ENCODE peak calls at places on chromosomes 13 and 19, in eight cellular contexts. One of them, this sample, is unnamed.

GRCh38 chr13:41708648-41709175 is 251.4 kb downstream of the RGCC start:
- DNase-seq in HT-29: no peak
- DNase-seq in A172: no peak
- DNase-seq in activated T-helper 9 cell treated with anti-CD3 and anti-CD28 coated beads, Interleukin-2, amount 50 U/mL, for 16 hours: no peak
- DNase-seq in Kasumi-1: no peak
- DNase-seq in T-helper 17 cell: no peak
- DNase-seq in stimulated activated CD4-positive, alpha-beta T cell treated with anti-CD3 and anti-CD28 coated beads, Interleukin-12 subunit alpha, Interleukin-12 subunit beta, amount 100 ng/mL, for 4 hours: no peak
- DNase-seq in M059J: no peak
- DNase-seq in this sample: no peak

GRCh38 chr13:26022538-26023292 is 29.1 kb downstream of the SHISA2 start:
- DNase-seq in stimulated activated CD4-positive, alpha-beta T cell treated with anti-CD3 and anti-CD28 coated beads, Interleukin-12 subunit alpha, Interleukin-12 subunit beta, amount 100 ng/mL, for 4 hours: no peak
- DNase-seq in activated T-helper 9 cell treated with anti-CD3 and anti-CD28 coated beads, Interleukin-2, amount 50 U/mL, for 16 hours: no peak
- DNase-seq in HT-29: peak; percentile 30
- DNase-seq in A172: peak; percentile 89
- DNase-seq in T-helper 17 cell: no peak
- DNase-seq in Kasumi-1: no peak
- DNase-seq in M059J: peak; percentile 96
- DNase-seq in this sample: no peak

GRCh38 chr13:21058361-21058760 is 3.0 kb downstream of the LATS2 start:
- DNase-seq in activated T-helper 9 cell treated with anti-CD3 and anti-CD28 coated beads, Interleukin-2, amount 50 U/mL, for 16 hours: no peak
- DNase-seq in M059J: no peak
- DNase-seq in HT-29: peak; percentile 65
- DNase-seq in A172: no peak
- DNase-seq in Kasumi-1: no peak
- DNase-seq in stimulated activated CD4-positive, alpha-beta T cell treated with anti-CD3 and anti-CD28 coated beads, Interleukin-12 subunit alpha, Interleukin-12 subunit beta, amount 100 ng/mL, for 4 hours: no peak
- DNase-seq in T-helper 17 cell: no peak
- DNase-seq in this sample: no peak

GRCh38 chr13:22198001-22198400 is 527.1 kb downstream of the FGF9 start:
- DNase-seq in A172: no peak
- DNase-seq in activated T-helper 9 cell treated with anti-CD3 and anti-CD28 coated beads, Interleukin-2, amount 50 U/mL, for 16 hours: no peak
- DNase-seq in HT-29: no peak
- DNase-seq in Kasumi-1: no peak
- DNase-seq in T-helper 17 cell: no peak
- DNase-seq in stimulated activated CD4-positive, alpha-beta T cell treated with anti-CD3 and anti-CD28 coated beads, Interleukin-12 subunit alpha, Interleukin-12 subunit beta, amount 100 ng/mL, for 4 hours: no peak
- DNase-seq in M059J: no peak
- DNase-seq in this sample: no peak

GRCh38 chr13:44698076-44698475 is 121.9 kb upstream of the TSC22D1 start:
- DNase-seq in Kasumi-1: no peak
- DNase-seq in activated T-helper 9 cell treated with anti-CD3 and anti-CD28 coated beads, Interleukin-2, amount 50 U/mL, for 16 hours: no peak
- DNase-seq in M059J: no peak
- DNase-seq in A172: no peak
- DNase-seq in stimulated activated CD4-positive, alpha-beta T cell treated with anti-CD3 and anti-CD28 coated beads, Interleukin-12 subunit alpha, Interleukin-12 subunit beta, amount 100 ng/mL, for 4 hours: no peak
- DNase-seq in HT-29: no peak
- DNase-seq in T-helper 17 cell: no peak
- DNase-seq in this sample: no peak

GRCh38 chr13:19634129-19634740 is 776 bp downstream of the MPHOSPH8 start:
- DNase-seq in M059J: peak; percentile 52
- DNase-seq in A172: peak; percentile 19
- DNase-seq in stimulated activated CD4-positive, alpha-beta T cell treated with anti-CD3 and anti-CD28 coated beads, Interleukin-12 subunit alpha, Interleukin-12 subunit beta, amount 100 ng/mL, for 4 hours: no peak
- DNase-seq in T-helper 17 cell: no peak
- DNase-seq in HT-29: peak; percentile 78
- DNase-seq in Kasumi-1: no peak
- DNase-seq in activated T-helper 9 cell treated with anti-CD3 and anti-CD28 coated beads, Interleukin-2, amount 50 U/mL, for 16 hours: no peak
- DNase-seq in this sample: no peak

GRCh38 chr13:95552539-95553270 is at the start of gene CLDN10:
- DNase-seq in T-helper 17 cell: no peak
- DNase-seq in HT-29: no peak
- DNase-seq in stimulated activated CD4-positive, alpha-beta T cell treated with anti-CD3 and anti-CD28 coated beads, Interleukin-12 subunit alpha, Interleukin-12 subunit beta, amount 100 ng/mL, for 4 hours: no peak
- DNase-seq in A172: no peak
- DNase-seq in activated T-helper 9 cell treated with anti-CD3 and anti-CD28 coated beads, Interleukin-2, amount 50 U/mL, for 16 hours: no peak
- DNase-seq in Kasumi-1: no peak
- DNase-seq in M059J: no peak
- DNase-seq in this sample: no peak

GRCh38 chr19:4396949-4397783 is 3.2 kb downstream of the SH3GL1 start:
- DNase-seq in HT-29: no peak
- DNase-seq in stimulated activated CD4-positive, alpha-beta T cell treated with anti-CD3 and anti-CD28 coated beads, Interleukin-12 subunit alpha, Interleukin-12 subunit beta, amount 100 ng/mL, for 4 hours: no peak
- DNase-seq in T-helper 17 cell: no peak
- DNase-seq in Kasumi-1: no peak
- DNase-seq in activated T-helper 9 cell treated with anti-CD3 and anti-CD28 coated beads, Interleukin-2, amount 50 U/mL, for 16 hours: no peak
- DNase-seq in M059J: no peak
- DNase-seq in A172: no peak
- DNase-seq in this sample: no peak

This sample was measured in activated CD4-positive, CD25-positive, alpha-beta regulatory T cell treated with anti-CD3 and anti-CD28 coated beads, Interleukin-2, amount 50 U/mL, for 72 hours.